ENCODE peak calls at places on chromosome 18, in ten cellular contexts. Y, L, A, F, E, T, Q, B, G and P are unnamed samples.

GRCh38 chr18:77522031-77522675 is 272.5 kb downstream of the GALR1 start:
- DNase-seq in Y (no peak), L (no peak), A (no peak), F (no peak), E (no peak), T (no peak), Q (no peak), B (no peak), G (no peak), P (no peak)

GRCh38 chr18:4843771-4844170 is 353.3 kb downstream of the AKAIN1 start:
- DNase-seq in Y (no peak), L (no peak), A (no peak), F (no peak), E (no peak), T (no peak), Q (no peak), B (no peak), G (no peak), P (no peak)

GRCh38 chr18:68466714-68467113 is 248.2 kb downstream of the TMX3 start:
- DNase-seq in Y (no peak), L (no peak), A (no peak), F (no peak), E (no peak), T (no peak), Q (no peak), B (no peak), G (no peak), P (no peak)

GRCh38 chr18:38948436-38948835 is 1382.8 kb upstream of the CELF4 start:
- DNase-seq in Y (no peak), L (no peak), A (no peak), F (no peak), E (no peak), T (peak), Q (peak), B (no peak), G (no peak), P (no peak)

GRCh38 chr18:43422483-43422882 is 145.2 kb upstream of the SYT4 start:
- DNase-seq in Y (no peak), L (no peak), A (no peak), F (no peak), E (no peak), T (peak), Q (peak), B (no peak), G (peak), P (no peak)

GRCh38 chr18:39764848-39765247 is 2190.2 kb upstream of the PIK3C3 start:
- DNase-seq in Y (no peak), L (no peak), A (no peak), F (no peak), E (no peak), T (no peak), Q (no peak), B (no peak), G (no peak), P (no peak)

GRCh38 chr18:24397131-24397693 is 412 bp downstream of the OSBPL1A start:
- DNase-seq in Y (no peak), L (peak), A (no peak), F (peak), E (peak), T (peak), Q (peak), B (peak), G (peak), P (no peak)

GRCh38 chr18:8724452-8724851 is 19.1 kb downstream of the MTCL1 start:
- DNase-seq in Y (no peak), L (peak), A (no peak), F (no peak), E (no peak), T (no peak), Q (no peak), B (no peak), G (no peak), P (no peak)

GRCh38 chr18:35478520-35479435 is 19.0 kb downstream of the INO80C start:
- DNase-seq in Y (no peak), L (peak), A (no peak), F (no peak), E (no peak), T (peak), Q (no peak), B (peak), G (peak), P (no peak)

GRCh38 chr18:10558967-10559298 is 33.1 kb downstream of the NAPG start:
- DNase-seq in Y (no peak), L (no peak), A (no peak), F (no peak), E (no peak), T (no peak), Q (no peak), B (no peak), G (no peak), P (no peak)

GRCh38 chr18:46073474-46074331 is 1.6 kb upstream of the PSTPIP2 start:
- DNase-seq in Y (no peak), L (peak), A (no peak), F (no peak), E (no peak), T (peak), Q (peak), B (no peak), G (peak), P (no peak)

GRCh38 chr18:59123588-59124369 is 15.9 kb upstream of the SEC11C start:
- DNase-seq in Y (no peak), L (peak), A (no peak), F (no peak), E (no peak), T (peak), Q (no peak), B (peak), G (peak), P (no peak)
- TF ChIP-seq CTCF in Y (no peak), L (no peak), A (no peak), F (no peak), E (no peak), T (no peak), Q (no peak), B (no peak), G (no peak), P (no peak)

DNA sequence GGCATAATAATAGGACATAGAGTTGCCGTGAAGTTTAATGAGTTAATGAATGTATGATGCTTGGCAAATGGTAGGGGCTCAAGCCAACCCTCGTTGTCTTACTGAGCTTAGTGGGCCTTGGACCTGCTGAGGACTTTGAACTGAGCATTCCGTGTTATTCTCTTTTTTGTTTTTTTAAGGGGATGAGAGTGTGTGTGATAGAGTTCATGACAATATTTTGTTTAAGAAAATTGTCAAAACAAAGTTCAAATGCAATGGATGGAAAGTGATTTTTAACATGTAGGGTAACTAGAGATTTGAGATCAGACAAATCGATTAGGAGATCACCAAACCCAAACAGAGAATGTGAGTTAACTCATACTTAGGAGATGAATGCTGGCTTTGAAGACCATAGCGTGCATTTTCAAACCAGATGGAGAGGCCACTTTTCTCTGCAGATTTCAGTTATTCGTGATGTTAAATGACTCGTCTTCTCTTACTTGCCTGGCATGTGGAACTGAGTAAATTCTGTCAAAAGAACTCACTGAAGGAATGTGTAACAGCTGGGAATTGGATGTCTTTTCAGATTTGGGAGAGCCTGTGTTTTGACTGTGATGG is 88.7 kb downstream of the NEDD4L start:
- DNase-seq in Y (no peak), L (no peak), A (no peak), F (no peak), E (no peak), T (no peak), Q (no peak), B (no peak), G (no peak), P (no peak)
- H3K27ac ChIP-seq in Y (peak), L (no peak), A (no peak), F (no peak), E (no peak), T (peak), Q (no peak), B (no peak), G (no peak), P (no peak)

GRCh38 chr18:74196220-74197119 is 48.1 kb downstream of the TIMM21 start:
- DNase-seq in Y (no peak), L (peak), A (peak), F (no peak), E (no peak), T (peak), Q (peak), B (peak), G (peak), P (no peak)
- H3K4me3 ChIP-seq in Y (peak), L (peak), A (no peak), F (no peak), E (peak), T (peak), Q (peak), B (peak), G (peak), P (peak)

GRCh38 chr18:80200171-80200931 is 47.0 kb downstream of the PARD6G start:
- DNase-seq in Y (no peak), L (no peak), A (no peak), F (no peak), E (no peak), T (peak), Q (peak), B (peak), G (no peak), P (no peak)
- TF ChIP-seq CTCF in Y (no peak), L (no peak), A (no peak), F (no peak), E (peak), T (peak), Q (peak), B (peak), G (peak), P (no peak)